ENCODE peak calls at places on chromosomes 13 and 19, in ten cellular contexts. One of them, this sample, is unnamed.
A peak's percentile ranks its signal among the peaks of the same experiment; 100 is the strongest.

GRCh38 chr19:3609779-3610719 is 3.4 kb upstream of the TBXA2R start:
- DNase-seq in lung: no peak
- DNase-seq in mucosa of descending colon: no peak
- DNase-seq in heart right ventricle: no peak
- DNase-seq in left ventricle myocardium inferior: no peak
- DNase-seq in A673: peak; percentile 45
- DNase-seq in esophagus muscularis mucosa: no peak
- DNase-seq in HCT116: no peak
- DNase-seq in NB4: peak; percentile 38
- DNase-seq in right lobe of liver: no peak
- DNase-seq in this sample: no peak

GRCh38 chr13:112370311-112370710 is 5.8 kb upstream of the SPACA7 start:
- DNase-seq in lung: no peak
- DNase-seq in mucosa of descending colon: no peak
- DNase-seq in heart right ventricle: no peak
- DNase-seq in left ventricle myocardium inferior: no peak
- DNase-seq in A673: no peak
- DNase-seq in esophagus muscularis mucosa: no peak
- DNase-seq in HCT116: no peak
- DNase-seq in NB4: no peak
- DNase-seq in right lobe of liver: no peak
- DNase-seq in this sample: no peak

GRCh38 chr13:26977541-26977940 is 194.1 kb downstream of the USP12 start:
- DNase-seq in lung: no peak
- DNase-seq in mucosa of descending colon: no peak
- DNase-seq in heart right ventricle: no peak
- DNase-seq in left ventricle myocardium inferior: no peak
- DNase-seq in A673: no peak
- DNase-seq in esophagus muscularis mucosa: no peak
- DNase-seq in HCT116: no peak
- DNase-seq in NB4: peak; percentile 91
- DNase-seq in right lobe of liver: no peak
- DNase-seq in this sample: no peak

GRCh38 chr19:23887642-23888041 is 27.0 kb upstream of the ZNF726 start:
- DNase-seq in lung: no peak
- DNase-seq in mucosa of descending colon: no peak
- DNase-seq in heart right ventricle: no peak
- DNase-seq in left ventricle myocardium inferior: no peak
- DNase-seq in A673: no peak
- DNase-seq in esophagus muscularis mucosa: no peak
- DNase-seq in HCT116: no peak
- DNase-seq in NB4: no peak
- DNase-seq in right lobe of liver: peak; percentile 50
- DNase-seq in this sample: no peak

GRCh38 chr13:67416047-67416925 is 186.2 kb upstream of the PCDH9 start:
- DNase-seq in lung: no peak
- DNase-seq in mucosa of descending colon: no peak
- DNase-seq in heart right ventricle: no peak
- DNase-seq in left ventricle myocardium inferior: no peak
- DNase-seq in A673: peak; percentile 33
- DNase-seq in esophagus muscularis mucosa: no peak
- DNase-seq in HCT116: no peak
- DNase-seq in NB4: peak; percentile 29
- DNase-seq in right lobe of liver: peak; percentile 61
- DNase-seq in this sample: no peak

GRCh38 chr13:74683411-74683810 is 549.2 kb upstream of the KLF12 start:
- DNase-seq in lung: no peak
- DNase-seq in mucosa of descending colon: no peak
- DNase-seq in heart right ventricle: no peak
- DNase-seq in left ventricle myocardium inferior: no peak
- DNase-seq in A673: no peak
- DNase-seq in esophagus muscularis mucosa: no peak
- DNase-seq in HCT116: no peak
- DNase-seq in NB4: no peak
- DNase-seq in right lobe of liver: no peak
- DNase-seq in this sample: no peak

GRCh38 chr13:21225841-21226581 is 49.6 kb downstream of the MRPL57 start:
- DNase-seq in lung: peak; percentile 23
- DNase-seq in mucosa of descending colon: no peak
- DNase-seq in heart right ventricle: no peak
- DNase-seq in left ventricle myocardium inferior: no peak
- DNase-seq in A673: no peak
- DNase-seq in esophagus muscularis mucosa: peak; percentile 85
- DNase-seq in HCT116: no peak
- DNase-seq in NB4: no peak
- DNase-seq in right lobe of liver: no peak
- DNase-seq in this sample: no peak

GRCh38 chr13:75489502-75490263 is 7.7 kb upstream of the TBC1D4 start:
- DNase-seq in lung: peak; percentile 66
- DNase-seq in mucosa of descending colon: no peak
- DNase-seq in heart right ventricle: no peak
- DNase-seq in left ventricle myocardium inferior: no peak
- DNase-seq in A673: no peak
- DNase-seq in esophagus muscularis mucosa: no peak
- DNase-seq in HCT116: no peak
- DNase-seq in NB4: peak; percentile 75
- DNase-seq in right lobe of liver: peak; percentile 52
- DNase-seq in this sample: no peak

GRCh38 chr19:2242092-2242537 is 5.5 kb downstream of the SF3A2 start:
- DNase-seq in lung: no peak
- DNase-seq in mucosa of descending colon: no peak
- DNase-seq in heart right ventricle: no peak
- DNase-seq in left ventricle myocardium inferior: no peak
- DNase-seq in A673: no peak
- DNase-seq in esophagus muscularis mucosa: no peak
- DNase-seq in HCT116: no peak
- DNase-seq in NB4: no peak
- DNase-seq in right lobe of liver: no peak
- DNase-seq in this sample: no peak

GRCh38 chr19:2240881-2241760 is 4.5 kb downstream of the SF3A2 start:
- DNase-seq in lung: peak; percentile 46
- DNase-seq in mucosa of descending colon: no peak
- DNase-seq in heart right ventricle: no peak
- DNase-seq in left ventricle myocardium inferior: no peak
- DNase-seq in A673: no peak
- DNase-seq in esophagus muscularis mucosa: no peak
- DNase-seq in HCT116: no peak
- DNase-seq in NB4: no peak
- DNase-seq in right lobe of liver: no peak
- DNase-seq in this sample: no peak

GRCh38 chr19:2239173-2239572 is 2.5 kb downstream of the SF3A2 start:
- DNase-seq in lung: no peak
- DNase-seq in mucosa of descending colon: no peak
- DNase-seq in heart right ventricle: no peak
- DNase-seq in left ventricle myocardium inferior: no peak
- DNase-seq in A673: no peak
- DNase-seq in esophagus muscularis mucosa: no peak
- DNase-seq in HCT116: no peak
- DNase-seq in NB4: no peak
- DNase-seq in right lobe of liver: no peak
- DNase-seq in this sample: no peak

GRCh38 chr19:2237869-2238153 is 1.2 kb downstream of the SF3A2 start:
- DNase-seq in lung: no peak
- DNase-seq in mucosa of descending colon: no peak
- DNase-seq in heart right ventricle: no peak
- DNase-seq in left ventricle myocardium inferior: no peak
- DNase-seq in A673: no peak
- DNase-seq in esophagus muscularis mucosa: no peak
- DNase-seq in HCT116: no peak
- DNase-seq in NB4: no peak
- DNase-seq in right lobe of liver: no peak
- DNase-seq in this sample: no peak

GRCh38 chr19:2239771-2240770 is 3.4 kb downstream of the SF3A2 start:
- DNase-seq in lung: no peak
- DNase-seq in mucosa of descending colon: no peak
- DNase-seq in heart right ventricle: no peak
- DNase-seq in left ventricle myocardium inferior: no peak
- DNase-seq in A673: no peak
- DNase-seq in esophagus muscularis mucosa: peak; percentile 93
- DNase-seq in HCT116: no peak
- DNase-seq in NB4: peak; percentile 33
- DNase-seq in right lobe of liver: no peak
- DNase-seq in this sample: peak; percentile 66
- H3K4me3 ChIP-seq in lung: peak overlapping the region; percentile 37
- H3K4me3 ChIP-seq in mucosa of descending colon: no peak overlapping the region
- H3K4me3 ChIP-seq in heart right ventricle: no peak overlapping the region
- H3K4me3 ChIP-seq in left ventricle myocardium inferior: peak overlapping the region; percentile 64
- H3K4me3 ChIP-seq in A673: peak overlapping the region; percentile 96
- H3K4me3 ChIP-seq in esophagus muscularis mucosa: peak overlapping the region; percentile 49
- H3K4me3 ChIP-seq in HCT116: no peak overlapping the region
- H3K4me3 ChIP-seq in NB4: peak overlapping the region; percentile 76
- H3K4me3 ChIP-seq in right lobe of liver: no peak overlapping the region
- H3K4me3 ChIP-seq in this sample: peak overlapping the region; percentile 41

GRCh38 chr13:36454962-36455361 is 22.7 kb downstream of the CCNA1 start:
- DNase-seq in lung: no peak
- DNase-seq in mucosa of descending colon: no peak
- DNase-seq in heart right ventricle: no peak
- DNase-seq in left ventricle myocardium inferior: no peak
- DNase-seq in A673: peak; percentile 77
- DNase-seq in esophagus muscularis mucosa: no peak
- DNase-seq in HCT116: no peak
- DNase-seq in NB4: no peak
- DNase-seq in right lobe of liver: no peak
- DNase-seq in this sample: no peak

GRCh38 chr13:36456577-36456976 is 24.3 kb downstream of the CCNA1 start:
- DNase-seq in lung: no peak
- DNase-seq in mucosa of descending colon: no peak
- DNase-seq in heart right ventricle: no peak
- DNase-seq in left ventricle myocardium inferior: no peak
- DNase-seq in A673: no peak
- DNase-seq in esophagus muscularis mucosa: no peak
- DNase-seq in HCT116: no peak
- DNase-seq in NB4: no peak
- DNase-seq in right lobe of liver: no peak
- DNase-seq in this sample: no peak

GRCh38 chr13:36450534-36450933 is 18.2 kb downstream of the CCNA1 start:
- DNase-seq in lung: no peak
- DNase-seq in mucosa of descending colon: no peak
- DNase-seq in heart right ventricle: no peak
- DNase-seq in left ventricle myocardium inferior: no peak
- DNase-seq in A673: no peak
- DNase-seq in esophagus muscularis mucosa: no peak
- DNase-seq in HCT116: no peak
- DNase-seq in NB4: peak; percentile 50
- DNase-seq in right lobe of liver: no peak
- DNase-seq in this sample: no peak

GRCh38 chr13:36454121-36454520 is 21.8 kb downstream of the CCNA1 start:
- DNase-seq in lung: no peak
- DNase-seq in mucosa of descending colon: no peak
- DNase-seq in heart right ventricle: no peak
- DNase-seq in left ventricle myocardium inferior: no peak
- DNase-seq in A673: no peak
- DNase-seq in esophagus muscularis mucosa: no peak
- DNase-seq in HCT116: no peak
- DNase-seq in NB4: peak; percentile 48
- DNase-seq in right lobe of liver: no peak
- DNase-seq in this sample: no peak

DNA sequence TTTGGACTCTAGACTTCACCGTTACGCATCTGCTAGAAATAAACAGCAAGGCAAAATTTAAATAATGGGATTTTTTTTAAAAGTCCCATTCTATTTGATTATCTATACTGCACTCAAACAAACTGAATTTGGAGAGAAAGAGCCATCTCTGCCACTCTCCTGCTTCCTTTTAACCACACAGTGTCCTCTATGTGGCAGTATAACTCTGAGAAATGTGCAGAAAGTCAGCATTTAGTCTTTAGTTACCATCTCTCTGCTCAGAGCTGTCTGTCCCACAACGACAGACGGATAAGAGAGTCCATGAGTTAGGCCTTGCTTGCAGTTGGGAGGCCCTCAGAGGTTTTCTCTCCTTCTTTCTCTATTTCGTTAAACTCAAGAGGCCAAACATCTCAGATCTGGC is 21.2 kb downstream of the CCNA1 start:
- DNase-seq in lung: no peak
- DNase-seq in mucosa of descending colon: no peak
- DNase-seq in heart right ventricle: no peak
- DNase-seq in left ventricle myocardium inferior: no peak
- DNase-seq in A673: peak; percentile 72
- DNase-seq in esophagus muscularis mucosa: no peak
- DNase-seq in HCT116: no peak
- DNase-seq in NB4: peak; percentile 81
- DNase-seq in right lobe of liver: no peak
- DNase-seq in this sample: no peak
- TF ChIP-seq CTCF in lung: no peak
- TF ChIP-seq CTCF in mucosa of descending colon: no peak
- TF ChIP-seq CTCF in heart right ventricle: peak; percentile 47
- TF ChIP-seq CTCF in left ventricle myocardium inferior: peak; percentile 62
- TF ChIP-seq CTCF in A673: peak; percentile 71
- TF ChIP-seq CTCF in esophagus muscularis mucosa: no peak
- TF ChIP-seq CTCF in HCT116: no peak
- TF ChIP-seq CTCF in NB4: peak; percentile 41
- TF ChIP-seq CTCF in right lobe of liver: peak; percentile 9
- TF ChIP-seq CTCF in this sample: no peak

GRCh38 chr19:17405250-17406038 is at the start of gene BST2:
- DNase-seq in lung: peak; percentile 43
- DNase-seq in mucosa of descending colon: peak; percentile 71
- DNase-seq in heart right ventricle: peak; percentile 72
- DNase-seq in left ventricle myocardium inferior: peak; percentile 46
- DNase-seq in A673: peak; percentile 50
- DNase-seq in esophagus muscularis mucosa: no peak
- DNase-seq in HCT116: no peak
- DNase-seq in NB4: peak; percentile 94
- DNase-seq in right lobe of liver: peak; percentile 68
- DNase-seq in this sample: peak; percentile 81

GRCh38 chr19:17404015-17404414 is 1.4 kb downstream of the BST2 start:
- DNase-seq in lung: no peak
- DNase-seq in mucosa of descending colon: no peak
- DNase-seq in heart right ventricle: no peak
- DNase-seq in left ventricle myocardium inferior: no peak
- DNase-seq in A673: no peak
- DNase-seq in esophagus muscularis mucosa: no peak
- DNase-seq in HCT116: no peak
- DNase-seq in NB4: peak; percentile 36
- DNase-seq in right lobe of liver: no peak
- DNase-seq in this sample: no peak

GRCh38 chr19:17404621-17405249 is 695 bp downstream of the BST2 start:
- DNase-seq in lung: no peak
- DNase-seq in mucosa of descending colon: no peak
- DNase-seq in heart right ventricle: no peak
- DNase-seq in left ventricle myocardium inferior: no peak
- DNase-seq in A673: no peak
- DNase-seq in esophagus muscularis mucosa: no peak
- DNase-seq in HCT116: no peak
- DNase-seq in NB4: peak; percentile 27
- DNase-seq in right lobe of liver: no peak
- DNase-seq in this sample: no peak

GRCh38 chr19:17406039-17406886 is 833 bp upstream of the BST2 start:
- DNase-seq in lung: no peak
- DNase-seq in mucosa of descending colon: no peak
- DNase-seq in heart right ventricle: no peak
- DNase-seq in left ventricle myocardium inferior: no peak
- DNase-seq in A673: no peak
- DNase-seq in esophagus muscularis mucosa: no peak
- DNase-seq in HCT116: no peak
- DNase-seq in NB4: peak; percentile 89
- DNase-seq in right lobe of liver: no peak
- DNase-seq in this sample: peak; percentile 72

DNA sequence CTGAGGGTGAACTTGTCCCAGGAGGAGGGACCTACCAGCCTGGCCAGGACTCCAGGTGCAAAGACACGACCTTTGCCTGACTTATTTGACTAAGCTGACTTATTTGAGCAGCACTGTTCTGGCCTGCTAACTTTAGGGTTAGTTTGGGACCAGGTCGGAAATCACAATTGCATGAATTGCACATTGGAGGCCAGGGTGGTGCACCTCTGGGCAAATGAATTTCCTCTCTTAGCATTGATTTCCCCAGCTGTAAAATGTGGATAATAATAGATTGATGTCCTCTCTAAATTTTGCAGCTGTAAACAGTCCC is 1.4 kb upstream of the BST2 start:
- DNase-seq in lung: no peak
- DNase-seq in mucosa of descending colon: no peak
- DNase-seq in heart right ventricle: no peak
- DNase-seq in left ventricle myocardium inferior: no peak
- DNase-seq in A673: no peak
- DNase-seq in esophagus muscularis mucosa: no peak
- DNase-seq in HCT116: no peak
- DNase-seq in NB4: no peak
- DNase-seq in right lobe of liver: no peak
- DNase-seq in this sample: no peak
- H3K4me3 ChIP-seq in lung: no peak overlapping the region
- H3K4me3 ChIP-seq in mucosa of descending colon: no peak overlapping the region
- H3K4me3 ChIP-seq in heart right ventricle: no peak overlapping the region
- H3K4me3 ChIP-seq in left ventricle myocardium inferior: peak overlapping the region; percentile 71
- H3K4me3 ChIP-seq in A673: no peak overlapping the region
- H3K4me3 ChIP-seq in esophagus muscularis mucosa: peak overlapping the region; percentile 51
- H3K4me3 ChIP-seq in HCT116: no peak overlapping the region
- H3K4me3 ChIP-seq in NB4: peak overlapping the region; percentile 74
- H3K4me3 ChIP-seq in right lobe of liver: peak overlapping the region; percentile 4
- H3K4me3 ChIP-seq in this sample: peak overlapping the region; percentile 52

GRCh38 chr19:29569038-29569911 is 36.8 kb upstream of the POP4 start:
- DNase-seq in lung: no peak
- DNase-seq in mucosa of descending colon: no peak
- DNase-seq in heart right ventricle: no peak
- DNase-seq in left ventricle myocardium inferior: no peak
- DNase-seq in A673: no peak
- DNase-seq in esophagus muscularis mucosa: no peak
- DNase-seq in HCT116: no peak
- DNase-seq in NB4: no peak
- DNase-seq in right lobe of liver: no peak
- DNase-seq in this sample: no peak
- TF ChIP-seq CTCF in lung: no peak
- TF ChIP-seq CTCF in mucosa of descending colon: no peak
- TF ChIP-seq CTCF in heart right ventricle: no peak
- TF ChIP-seq CTCF in left ventricle myocardium inferior: no peak
- TF ChIP-seq CTCF in A673: no peak
- TF ChIP-seq CTCF in esophagus muscularis mucosa: no peak
- TF ChIP-seq CTCF in HCT116: no peak
- TF ChIP-seq CTCF in NB4: no peak
- TF ChIP-seq CTCF in right lobe of liver: no peak
- TF ChIP-seq CTCF in this sample: no peak